ENCODE peak calls at places on chromosomes 11 and 22, in six cellular contexts. G is endodermal cell, D is GM23338, H is GM12865, I is astrocyte of the spinal cord, C is retinal pigment epithelial cell. Z is an unnamed sample.

GRCh38 chr11:69116671-69117070 is 39.1 kb upstream of the SMIM38 start:
- DNase-seq in D (no peak), G (no peak), C (no peak), I (no peak), H (no peak), Z (no peak)

GRCh38 chr22:30873661-30874060 is 94.9 kb downstream of the MORC2 start:
- DNase-seq in G (no peak), I (no peak), C (no peak), H (no peak), D (no peak), Z (no peak)

GRCh38 chr11:115761348-115761747 is 257.1 kb upstream of the CADM1 start:
- DNase-seq in I (no peak), D (peak; percentile 15), G (no peak), C (no peak), H (no peak), Z (no peak)

GRCh38 chr11:92317222-92317621 is 92.6 kb downstream of the FAT3 start:
- DNase-seq in C (no peak), H (no peak), I (no peak), G (no peak), D (peak; percentile 41), Z (no peak)

GRCh38 chr22:29938285-29938693 is 55.3 kb downstream of the MTMR3 start:
- DNase-seq in I (no peak), H (peak; percentile 79), C (no peak), G (no peak), D (no peak), Z (no peak)

GRCh38 chr11:73333626-73334199 is 25.6 kb downstream of the ARHGEF17 start:
- DNase-seq in G (no peak), C (no peak), I (no peak), D (no peak), H (no peak), Z (no peak)

GRCh38 chr11:124758355-124759267 is 3.5 kb downstream of the ESAM start:
- DNase-seq in G (peak; percentile 96), C (no peak), I (peak; percentile 59), H (peak; percentile 73), D (peak; percentile 98), Z (no peak)

GRCh38 chr11:37511425-37511933 is 913.4 kb upstream of the RAG2 start:
- DNase-seq in G (no peak), H (no peak), C (no peak), I (peak; percentile 49), D (no peak), Z (no peak)

GRCh38 chr11:120520091-120520822 is 8.7 kb downstream of the GRIK4 start:
- DNase-seq in D (no peak), H (no peak), G (no peak), C (no peak), I (no peak), Z (no peak)

GRCh38 chr11:78940500-78941225 is 366.0 kb upstream of the NARS2 start:
- DNase-seq in H (no peak), G (peak; percentile 87), I (no peak), D (peak; percentile 91), C (no peak), Z (peak; percentile 31)

GRCh38 chr11:116703421-116703820 is 69.4 kb downstream of the BUD13 start:
- DNase-seq in H (no peak), D (peak; percentile 83), C (no peak), I (no peak), G (peak; percentile 88), Z (no peak)

DNA sequence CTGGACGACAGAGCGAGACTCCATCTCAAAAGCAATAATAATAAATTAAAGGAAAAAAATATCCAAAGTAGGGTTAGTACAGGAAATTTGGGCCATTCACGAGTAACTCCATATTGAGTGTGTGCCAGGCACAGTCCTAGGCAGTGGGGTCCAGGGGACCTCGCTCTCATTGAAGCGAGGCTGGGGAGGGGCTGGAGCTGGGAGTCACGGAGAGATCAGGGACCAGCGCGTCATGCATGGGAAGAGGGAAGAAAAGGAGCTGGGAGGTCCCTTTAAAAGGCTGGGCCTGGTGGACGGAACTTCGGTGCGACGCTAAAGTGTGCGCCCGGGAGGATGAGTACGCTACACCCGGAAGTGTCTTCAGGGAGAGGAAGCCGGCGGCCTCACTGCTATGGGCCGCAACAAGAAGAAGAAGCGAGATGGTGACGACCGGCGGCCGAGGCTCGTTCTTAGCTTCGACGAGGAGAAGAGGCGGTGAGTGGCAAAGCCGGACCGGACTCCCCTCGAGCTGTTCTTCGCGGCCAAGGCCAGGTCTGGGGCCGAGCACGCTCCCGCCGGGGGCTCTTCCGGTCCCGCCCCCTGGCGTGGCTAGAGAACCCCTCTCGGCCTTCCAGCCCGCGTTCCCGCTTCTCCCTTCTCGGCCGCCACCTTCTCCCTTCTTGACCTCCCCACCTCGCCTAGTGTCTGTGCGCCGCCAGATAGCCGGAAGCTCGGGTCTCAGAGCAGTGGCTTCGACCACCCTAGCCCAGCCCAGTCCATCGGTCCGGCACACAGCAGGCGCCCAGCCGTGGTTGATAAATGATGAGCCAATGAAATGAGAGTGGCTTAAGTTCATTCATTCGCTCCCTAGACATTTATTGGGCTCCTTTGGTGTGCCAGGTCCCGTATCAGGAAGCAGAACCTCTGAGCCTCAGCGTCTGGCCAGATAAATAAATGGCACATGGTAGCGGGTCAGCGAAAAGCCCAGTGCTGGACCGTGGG is at the start of gene NOL12:
- DNase-seq in H (peak; percentile 92), I (peak; percentile 90), D (peak; percentile 95), C (peak; percentile 55), G (peak; percentile 95), Z (peak; percentile 53)
- TF ChIP-seq CTCF in H (no peak), I (no peak), D (no peak), C (no peak), G (no peak), Z (no peak)

DNA sequence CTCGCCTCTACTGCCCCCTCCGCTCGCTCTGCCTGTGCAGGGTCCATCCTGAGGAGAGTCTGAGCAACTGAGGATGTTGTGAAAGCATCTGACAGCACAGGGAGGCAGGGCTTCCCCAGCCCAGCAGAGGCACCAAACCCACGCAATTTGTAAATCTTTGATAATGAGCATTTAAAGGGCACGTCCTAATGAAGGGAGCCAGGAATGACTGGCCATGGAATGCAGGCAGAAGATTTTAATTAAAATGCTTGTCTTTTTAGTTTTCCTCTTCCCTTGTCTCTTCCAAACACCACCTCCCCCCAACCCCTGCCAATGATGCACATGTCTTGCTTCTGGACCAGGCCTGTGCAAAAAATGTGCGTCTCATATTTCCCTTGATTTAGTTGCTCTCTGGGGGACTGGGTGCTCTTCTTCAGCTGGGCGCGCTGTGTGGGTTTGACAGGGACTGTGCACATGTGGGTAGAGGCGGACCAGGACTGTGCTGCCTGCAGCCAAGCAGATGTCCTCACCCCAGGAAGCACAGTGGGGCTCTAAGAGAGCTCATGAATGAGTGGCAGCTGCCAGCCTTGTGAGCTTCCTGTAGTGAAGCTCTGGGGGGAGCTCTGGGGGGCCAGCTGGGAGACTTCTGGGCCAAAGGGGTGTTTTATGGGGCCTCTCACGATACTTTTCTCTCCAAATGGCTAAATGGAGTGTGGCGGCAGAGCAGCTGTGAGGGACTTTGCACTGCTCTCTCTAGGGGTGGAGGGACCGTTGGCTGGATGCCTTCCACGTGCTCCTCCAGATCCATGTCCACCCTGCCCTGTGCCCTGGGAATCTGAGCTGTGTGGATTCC is 273.5 kb downstream of the ST3GAL4 start:
- DNase-seq in C (no peak), I (no peak), H (no peak), D (no peak), G (peak; percentile 59), Z (no peak)
- TF ChIP-seq CTCF in C (no peak), I (peak; percentile 2), H (no peak), D (no peak), G (peak; percentile 42), Z (no peak)

GRCh38 chr22:38097557-38098409 is 12.7 kb downstream of the BAIAP2L2 start:
- DNase-seq in I (no peak), D (peak; percentile 94), G (peak; percentile 95), C (no peak), H (peak; percentile 20), Z (no peak)
- TF ChIP-seq CTCF in I (peak; percentile 58), D (peak; percentile 73), G (peak; percentile 80), C (peak; percentile 66), H (peak; percentile 23), Z (no peak)

GRCh38 chr11:19955660-19956059 is 204.6 kb downstream of the DBX1 start:
- DNase-seq in G (no peak), C (no peak), H (no peak), I (no peak), D (no peak), Z (no peak)

GRCh38 chr11:19954899-19955298 is 205.4 kb downstream of the DBX1 start:
- DNase-seq in I (no peak), D (no peak), C (no peak), H (no peak), G (no peak), Z (no peak)

GRCh38 chr11:19953342-19953741 is 206.9 kb downstream of the DBX1 start:
- DNase-seq in C (no peak), G (peak; percentile 94), D (peak; percentile 84), H (no peak), I (peak; percentile 63), Z (no peak)

GRCh38 chr11:19952101-19952605 is 208.1 kb downstream of the DBX1 start:
- DNase-seq in D (no peak), I (peak; percentile 51), H (no peak), C (no peak), G (no peak), Z (no peak)

GRCh38 chr11:19953909-19954308 is 206.4 kb downstream of the DBX1 start:
- DNase-seq in H (no peak), D (peak; percentile 71), C (peak; percentile 59), G (peak; percentile 71), I (peak; percentile 94), Z (no peak)
- TF ChIP-seq CTCF in H (no peak), D (peak; percentile 57), C (peak; percentile 74), G (peak; percentile 82), I (peak; percentile 73), Z (no peak)

GRCh38 chr11:94169516-94169915 is 40.9 kb downstream of the PANX1 start:
- DNase-seq in G (peak; percentile 57), C (no peak), H (no peak), D (peak; percentile 52), I (no peak), Z (no peak)

GRCh38 chr11:94170953-94171352 is 42.3 kb downstream of the PANX1 start:
- DNase-seq in D (no peak), I (no peak), G (no peak), H (no peak), C (no peak), Z (no peak)

GRCh38 chr11:94169930-94170329 is 41.3 kb downstream of the PANX1 start:
- DNase-seq in C (no peak), G (no peak), I (no peak), D (no peak), H (no peak), Z (no peak)

GRCh38 chr11:94168882-94169281 is 40.2 kb downstream of the PANX1 start:
- DNase-seq in H (no peak), G (no peak), I (no peak), C (no peak), D (no peak), Z (no peak)

GRCh38 chr11:94171693-94172440 is 43.2 kb downstream of the PANX1 start:
- DNase-seq in H (peak; percentile 49), C (no peak), D (peak; percentile 88), G (peak; percentile 91), I (no peak), Z (no peak)
- TF ChIP-seq CTCF in H (peak; percentile 75), C (peak; percentile 79), D (peak; percentile 99), G (peak; percentile 93), I (peak; percentile 64), Z (peak; percentile 31)

GRCh38 chr11:79953629-79954028 is 512.8 kb upstream of the TENM4 start:
- DNase-seq in D (no peak), C (no peak), I (no peak), H (no peak), G (no peak), Z (no peak)
- TF ChIP-seq CTCF in D (peak; percentile 25), C (no peak), I (no peak), H (no peak), G (peak; percentile 65), Z (no peak)